ENCODE peak calls at places on chromosomes 12 and 14, in six cellular contexts. One of them, this sample, is unnamed.
A peak's percentile ranks its signal among the peaks of the same experiment; 100 is the strongest.

GRCh38 chr14:94738786-94739185 is 31.1 kb downstream of the GSC start:
- DNase-seq in ovary: no peak
- DNase-seq in PC-9: no peak
- DNase-seq in suprapubic skin: no peak
- DNase-seq in stomach: no peak
- DNase-seq in aorta: no peak
- DNase-seq in this sample: no peak

GRCh38 chr14:31001339-31001658 is 24.1 kb upstream of the AP4S1 start:
- DNase-seq in ovary: no peak
- DNase-seq in suprapubic skin: no peak
- DNase-seq in PC-9: no peak
- DNase-seq in stomach: no peak
- DNase-seq in aorta: no peak
- DNase-seq in this sample: no peak

GRCh38 chr12:42343721-42344120 is 17.8 kb downstream of the PPHLN1 start:
- DNase-seq in PC-9: no peak
- DNase-seq in suprapubic skin: no peak
- DNase-seq in ovary: no peak
- DNase-seq in aorta: no peak
- DNase-seq in stomach: no peak
- DNase-seq in this sample: no peak

GRCh38 chr14:95535226-95536021 is 574 bp downstream of the GLRX5 start:
- DNase-seq in suprapubic skin: peak; percentile 73
- DNase-seq in ovary: no peak
- DNase-seq in stomach: no peak
- DNase-seq in PC-9: no peak
- DNase-seq in aorta: no peak
- DNase-seq in this sample: no peak

GRCh38 chr12:99111600-99111999 is 466.5 kb downstream of the APAF1 start:
- DNase-seq in aorta: no peak
- DNase-seq in suprapubic skin: no peak
- DNase-seq in stomach: no peak
- DNase-seq in ovary: no peak
- DNase-seq in PC-9: no peak
- DNase-seq in this sample: no peak

GRCh38 chr12:98582093-98582492 is 11.4 kb upstream of the SLC25A3 start:
- DNase-seq in suprapubic skin: no peak
- DNase-seq in PC-9: peak; percentile 46
- DNase-seq in stomach: no peak
- DNase-seq in ovary: no peak
- DNase-seq in aorta: no peak
- DNase-seq in this sample: no peak

GRCh38 chr14:41137741-41138140 is 468.9 kb upstream of the LRFN5 start:
- DNase-seq in stomach: no peak
- DNase-seq in aorta: no peak
- DNase-seq in ovary: no peak
- DNase-seq in PC-9: no peak
- DNase-seq in suprapubic skin: no peak
- DNase-seq in this sample: no peak

GRCh38 chr14:80364274-80364673 is 153.0 kb upstream of the DIO2 start:
- DNase-seq in PC-9: no peak
- DNase-seq in aorta: no peak
- DNase-seq in stomach: no peak
- DNase-seq in suprapubic skin: no peak
- DNase-seq in ovary: no peak
- DNase-seq in this sample: no peak

GRCh38 chr12:27814411-27814810 is 34.4 kb upstream of the MANSC4 start:
- DNase-seq in suprapubic skin: no peak
- DNase-seq in ovary: no peak
- DNase-seq in stomach: no peak
- DNase-seq in aorta: no peak
- DNase-seq in PC-9: no peak
- DNase-seq in this sample: no peak

GRCh38 chr12:124823272-124823970 is 40.2 kb downstream of the SCARB1 start:
- DNase-seq in suprapubic skin: no peak
- DNase-seq in PC-9: no peak
- DNase-seq in stomach: no peak
- DNase-seq in aorta: no peak
- DNase-seq in ovary: no peak
- DNase-seq in this sample: no peak
- H3K27ac ChIP-seq in suprapubic skin: no peak overlapping the region
- H3K27ac ChIP-seq in PC-9: no peak overlapping the region
- H3K27ac ChIP-seq in stomach: no peak overlapping the region
- H3K27ac ChIP-seq in aorta: no peak overlapping the region
- H3K27ac ChIP-seq in ovary: no peak overlapping the region
- H3K27ac ChIP-seq in this sample: peak overlapping the region; percentile 83

GRCh38 chr14:102688290-102688689 is 89.0 kb upstream of the TRAF3 start:
- DNase-seq in aorta: no peak
- DNase-seq in stomach: no peak
- DNase-seq in suprapubic skin: no peak
- DNase-seq in ovary: no peak
- DNase-seq in PC-9: no peak
- DNase-seq in this sample: no peak

GRCh38 chr14:102686176-102686801 is 91.0 kb upstream of the TRAF3 start:
- DNase-seq in stomach: no peak
- DNase-seq in aorta: no peak
- DNase-seq in PC-9: no peak
- DNase-seq in ovary: no peak
- DNase-seq in suprapubic skin: no peak
- DNase-seq in this sample: no peak

GRCh38 chr14:102683399-102684275 is 91.2 kb downstream of the RCOR1 start:
- DNase-seq in PC-9: no peak
- DNase-seq in suprapubic skin: no peak
- DNase-seq in ovary: no peak
- DNase-seq in aorta: no peak
- DNase-seq in stomach: peak; percentile 36
- DNase-seq in this sample: no peak

GRCh38 chr14:102678394-102678793 is 85.9 kb downstream of the RCOR1 start:
- DNase-seq in PC-9: peak; percentile 34
- DNase-seq in stomach: no peak
- DNase-seq in suprapubic skin: no peak
- DNase-seq in ovary: no peak
- DNase-seq in aorta: no peak
- DNase-seq in this sample: no peak

GRCh38 chr14:102684276-102684663 is 91.8 kb downstream of the RCOR1 start:
- DNase-seq in suprapubic skin: no peak
- DNase-seq in stomach: no peak
- DNase-seq in aorta: no peak
- DNase-seq in ovary: no peak
- DNase-seq in PC-9: no peak
- DNase-seq in this sample: no peak
- H3K4me3 ChIP-seq in suprapubic skin: no peak overlapping the region
- H3K4me3 ChIP-seq in stomach: peak overlapping the region; percentile 32
- H3K4me3 ChIP-seq in aorta: no peak overlapping the region
- H3K4me3 ChIP-seq in ovary: no peak overlapping the region
- H3K4me3 ChIP-seq in PC-9: no peak overlapping the region
- H3K4me3 ChIP-seq in this sample: no peak overlapping the region

GRCh38 chr12:58342736-58343135 is 401.4 kb downstream of the ATP23 start:
- DNase-seq in suprapubic skin: no peak
- DNase-seq in aorta: no peak
- DNase-seq in stomach: no peak
- DNase-seq in PC-9: no peak
- DNase-seq in ovary: no peak
- DNase-seq in this sample: no peak
- H3K27ac ChIP-seq in suprapubic skin: no peak overlapping the region
- H3K27ac ChIP-seq in aorta: no peak overlapping the region
- H3K27ac ChIP-seq in stomach: no peak overlapping the region
- H3K27ac ChIP-seq in PC-9: no peak overlapping the region
- H3K27ac ChIP-seq in ovary: no peak overlapping the region
- H3K27ac ChIP-seq in this sample: no peak overlapping the region

GRCh38 chr12:93164103-93164880 is 213.4 kb upstream of the NUDT4 start:
- DNase-seq in stomach: no peak
- DNase-seq in suprapubic skin: no peak
- DNase-seq in PC-9: peak; percentile 80
- DNase-seq in aorta: no peak
- DNase-seq in ovary: no peak
- DNase-seq in this sample: no peak

GRCh38 chr12:93165384-93165932 is 212.3 kb upstream of the NUDT4 start:
- DNase-seq in stomach: no peak
- DNase-seq in suprapubic skin: no peak
- DNase-seq in ovary: no peak
- DNase-seq in aorta: no peak
- DNase-seq in PC-9: no peak
- DNase-seq in this sample: no peak

GRCh38 chr12:93167331-93167730 is 210.4 kb upstream of the NUDT4 start:
- DNase-seq in ovary: no peak
- DNase-seq in PC-9: no peak
- DNase-seq in aorta: no peak
- DNase-seq in suprapubic skin: no peak
- DNase-seq in stomach: no peak
- DNase-seq in this sample: no peak

GRCh38 chr12:93167841-93168492 is 209.8 kb upstream of the NUDT4 start:
- DNase-seq in stomach: no peak
- DNase-seq in ovary: no peak
- DNase-seq in suprapubic skin: no peak
- DNase-seq in PC-9: no peak
- DNase-seq in aorta: no peak
- DNase-seq in this sample: peak; percentile 17

DNA sequence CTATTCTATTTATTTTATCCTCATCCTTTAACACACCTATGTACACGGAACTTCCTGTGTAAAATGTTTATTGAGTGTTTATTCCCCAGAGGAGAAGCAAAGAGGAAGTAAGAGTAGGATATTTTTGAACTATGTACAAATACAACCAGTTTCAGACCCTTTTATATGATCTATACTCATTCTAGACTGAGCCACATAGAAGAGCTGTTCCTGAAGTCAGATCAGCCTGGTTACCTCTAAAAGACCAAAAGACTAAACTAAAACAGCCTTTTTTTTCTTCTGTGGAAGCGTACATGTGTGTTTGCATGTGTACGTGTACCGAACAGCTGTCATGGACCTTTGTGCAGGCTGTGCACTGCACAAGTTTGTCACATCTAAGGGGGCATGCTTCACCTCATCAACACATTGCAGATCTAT is 210.8 kb upstream of the NUDT4 start:
- DNase-seq in PC-9: no peak
- DNase-seq in aorta: no peak
- DNase-seq in suprapubic skin: no peak
- DNase-seq in ovary: no peak
- DNase-seq in stomach: no peak
- DNase-seq in this sample: no peak
- H3K4me3 ChIP-seq in PC-9: no peak overlapping the region
- H3K4me3 ChIP-seq in aorta: no peak overlapping the region
- H3K4me3 ChIP-seq in suprapubic skin: no peak overlapping the region
- H3K4me3 ChIP-seq in ovary: no peak overlapping the region
- H3K4me3 ChIP-seq in stomach: no peak overlapping the region
- H3K4me3 ChIP-seq in this sample: no peak overlapping the region

GRCh38 chr14:50045837-50046236 is 70.5 kb downstream of the VCPKMT start:
- DNase-seq in suprapubic skin: no peak
- DNase-seq in ovary: no peak
- DNase-seq in stomach: no peak
- DNase-seq in aorta: no peak
- DNase-seq in PC-9: no peak
- DNase-seq in this sample: no peak
- H3K27ac ChIP-seq in suprapubic skin: peak overlapping the region; percentile 84
- H3K27ac ChIP-seq in ovary: no peak overlapping the region
- H3K27ac ChIP-seq in stomach: peak overlapping the region; percentile 90
- H3K27ac ChIP-seq in aorta: no peak overlapping the region
- H3K27ac ChIP-seq in PC-9: peak overlapping the region; percentile 99
- H3K27ac ChIP-seq in this sample: no peak overlapping the region

GRCh38 chr14:101583006-101583708 is 21.9 kb downstream of the DIO3 start:
- DNase-seq in PC-9: no peak
- DNase-seq in stomach: no peak
- DNase-seq in ovary: no peak
- DNase-seq in suprapubic skin: no peak
- DNase-seq in aorta: no peak
- DNase-seq in this sample: no peak

GRCh38 chr14:101583709-101584048 is 22.4 kb downstream of the DIO3 start:
- DNase-seq in PC-9: no peak
- DNase-seq in stomach: no peak
- DNase-seq in suprapubic skin: no peak
- DNase-seq in aorta: no peak
- DNase-seq in ovary: no peak
- DNase-seq in this sample: no peak

GRCh38 chr14:101582294-101582693 is 21.0 kb downstream of the DIO3 start:
- DNase-seq in stomach: no peak
- DNase-seq in aorta: no peak
- DNase-seq in suprapubic skin: no peak
- DNase-seq in PC-9: no peak
- DNase-seq in ovary: no peak
- DNase-seq in this sample: no peak

GRCh38 chr14:101585211-101585610 is 23.9 kb downstream of the DIO3 start:
- DNase-seq in PC-9: no peak
- DNase-seq in ovary: no peak
- DNase-seq in stomach: no peak
- DNase-seq in suprapubic skin: no peak
- DNase-seq in aorta: no peak
- DNase-seq in this sample: no peak

DNA sequence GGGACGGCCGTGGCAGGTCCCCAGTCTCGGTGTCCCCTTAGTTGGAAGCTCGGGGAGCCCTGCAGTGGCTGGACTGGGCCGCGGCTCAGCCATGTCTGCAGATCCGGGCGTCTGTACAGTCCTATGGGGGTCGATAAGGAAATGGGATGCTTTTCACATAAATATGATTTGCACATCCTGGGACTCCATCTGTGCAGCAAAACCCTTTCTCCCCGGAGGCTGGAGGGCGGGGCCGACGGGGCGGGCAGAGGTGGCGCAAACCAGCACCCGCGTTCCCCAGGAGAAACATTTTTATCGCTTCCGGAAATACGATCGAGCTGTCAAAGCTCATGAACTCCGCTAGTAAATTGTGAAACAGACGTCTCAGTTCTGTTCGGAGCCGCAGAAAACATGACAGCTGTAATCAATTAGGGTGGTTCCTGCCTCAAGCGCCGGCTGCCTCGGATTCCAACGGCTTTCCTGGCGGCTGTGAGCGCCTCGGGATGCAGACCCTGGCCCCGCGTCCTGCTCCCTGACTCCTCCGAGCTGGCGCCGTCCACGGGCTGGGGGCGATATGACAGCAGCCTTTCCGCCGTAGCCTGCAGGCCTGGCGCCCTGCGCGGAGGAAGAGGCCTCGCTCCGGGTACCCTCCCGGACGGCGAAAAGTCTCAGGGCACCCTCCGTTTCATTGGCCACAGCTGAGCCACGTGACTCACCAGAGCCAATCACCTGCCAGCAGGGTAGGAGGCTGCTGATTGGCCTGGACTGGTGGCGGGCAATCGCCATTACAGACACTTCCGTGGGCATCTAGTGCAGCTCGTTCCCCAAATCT is 23.0 kb downstream of the DIO3 start:
- DNase-seq in ovary: peak; percentile 29
- DNase-seq in PC-9: no peak
- DNase-seq in suprapubic skin: peak; percentile 76
- DNase-seq in aorta: no peak
- DNase-seq in stomach: no peak
- DNase-seq in this sample: no peak
- H3K4me3 ChIP-seq in ovary: no peak overlapping the region
- H3K4me3 ChIP-seq in PC-9: no peak overlapping the region
- H3K4me3 ChIP-seq in suprapubic skin: peak overlapping the region; percentile 23
- H3K4me3 ChIP-seq in aorta: no peak overlapping the region
- H3K4me3 ChIP-seq in stomach: no peak overlapping the region
- H3K4me3 ChIP-seq in this sample: no peak overlapping the region